ENCODE peak calls at places on chromosome 13, in four cellular contexts. One of them, this sample, is unnamed.
A peak's percentile ranks its signal among the peaks of the same experiment; 100 is the strongest.

GRCh38 chr13:105506463-105506862 is 1029.0 kb downstream of the EFNB2 start:
- DNase-seq in cardiac fibroblast: no peak
- DNase-seq in HT1080: no peak
- DNase-seq in HuH-7.5: no peak
- DNase-seq in this sample: no peak

GRCh38 chr13:40583738-40584137 is 82.7 kb downstream of the FOXO1 start:
- DNase-seq in HT1080: no peak
- DNase-seq in cardiac fibroblast: no peak
- DNase-seq in HuH-7.5: no peak
- DNase-seq in this sample: no peak

GRCh38 chr13:50915562-50915961 is 6.0 kb downstream of the RNASEH2B start:
- DNase-seq in cardiac fibroblast: no peak
- DNase-seq in HT1080: no peak
- DNase-seq in HuH-7.5: no peak
- DNase-seq in this sample: no peak

GRCh38 chr13:32426191-32426980 is 1.5 kb downstream of the N4BP2L1 start:
- DNase-seq in cardiac fibroblast: peak; percentile 34
- DNase-seq in HuH-7.5: no peak
- DNase-seq in HT1080: no peak
- DNase-seq in this sample: no peak

GRCh38 chr13:101144808-101145419 is 271.4 kb downstream of the NALCN start:
- DNase-seq in HuH-7.5: no peak
- DNase-seq in cardiac fibroblast: peak; percentile 79
- DNase-seq in HT1080: peak; percentile 41
- DNase-seq in this sample: no peak

GRCh38 chr13:19713186-19713965 is 69.4 kb downstream of the PSPC1 start:
- DNase-seq in HT1080: peak; percentile 81
- DNase-seq in HuH-7.5: no peak
- DNase-seq in cardiac fibroblast: peak; percentile 89
- DNase-seq in this sample: no peak

GRCh38 chr13:73138276-73138950 is 79.6 kb downstream of the KLF5 start:
- DNase-seq in HuH-7.5: no peak
- DNase-seq in HT1080: peak; percentile 28
- DNase-seq in cardiac fibroblast: peak; percentile 36
- DNase-seq in this sample: no peak

GRCh38 chr13:107367258-107367657 is 799.3 kb upstream of the ARGLU1 start:
- DNase-seq in cardiac fibroblast: no peak
- DNase-seq in HuH-7.5: no peak
- DNase-seq in HT1080: peak; percentile 76
- DNase-seq in this sample: no peak

GRCh38 chr13:38309397-38309796 is 40.3 kb upstream of the UFM1 start:
- DNase-seq in cardiac fibroblast: no peak
- DNase-seq in HuH-7.5: no peak
- DNase-seq in HT1080: peak; percentile 7
- DNase-seq in this sample: no peak

GRCh38 chr13:45847554-45848224 is 3.9 kb downstream of the SIAH3 start:
- DNase-seq in cardiac fibroblast: no peak
- DNase-seq in HuH-7.5: no peak
- DNase-seq in HT1080: peak; percentile 68
- DNase-seq in this sample: no peak

GRCh38 chr13:22061371-22061805 is 390.5 kb downstream of the FGF9 start:
- DNase-seq in cardiac fibroblast: no peak
- DNase-seq in HuH-7.5: no peak
- DNase-seq in HT1080: no peak
- DNase-seq in this sample: no peak

GRCh38 chr13:27822258-27822872 is 30.1 kb downstream of the GSX1 start:
- DNase-seq in HuH-7.5: no peak
- DNase-seq in HT1080: no peak
- DNase-seq in cardiac fibroblast: no peak
- DNase-seq in this sample: no peak

GRCh38 chr13:28022848-28023518 is 34.5 kb upstream of the URAD start:
- DNase-seq in HuH-7.5: no peak
- DNase-seq in HT1080: no peak
- DNase-seq in cardiac fibroblast: peak; percentile 17
- DNase-seq in this sample: no peak

GRCh38 chr13:33743438-33744368 is 74.2 kb upstream of the RFC3 start:
- DNase-seq in cardiac fibroblast: peak; percentile 34
- DNase-seq in HT1080: no peak
- DNase-seq in HuH-7.5: no peak
- DNase-seq in this sample: no peak

GRCh38 chr13:110549795-110550160 is 11.7 kb downstream of the RAB20 start:
- DNase-seq in cardiac fibroblast: no peak
- DNase-seq in HT1080: no peak
- DNase-seq in HuH-7.5: no peak
- DNase-seq in this sample: no peak

GRCh38 chr13:94352057-94352456 is 127.4 kb downstream of the DCT start:
- DNase-seq in cardiac fibroblast: peak; percentile 33
- DNase-seq in HT1080: peak; percentile 51
- DNase-seq in HuH-7.5: no peak
- DNase-seq in this sample: no peak

GRCh38 chr13:113995051-113995601 is 21.2 kb upstream of the C13orf46 start:
- DNase-seq in HuH-7.5: no peak
- DNase-seq in HT1080: no peak
- DNase-seq in cardiac fibroblast: no peak
- DNase-seq in this sample: no peak

GRCh38 chr13:98807774-98808173 is 55.3 kb upstream of the SLC15A1 start:
- DNase-seq in HuH-7.5: no peak
- DNase-seq in HT1080: no peak
- DNase-seq in cardiac fibroblast: no peak
- DNase-seq in this sample: no peak